ENCODE peak calls at places on chromosome 1, in nine cellular contexts. J is Panc1, V is SK-N-SH, G is GM23338, D is A549, I is HCT116, N is HepG2, S is GM12878, R is K562. Z is an unnamed sample.

GRCh38 chr1:156148236-156148635 is 5.1 kb upstream of the SEMA4A start:
- DNase-seq in R (no peak), J (no peak), D (no peak), S (peak), N (no peak), V (no peak), I (no peak), G (no peak), Z (peak)

GRCh38 chr1:77281491-77282186 is at the start of gene AK5:
- DNase-seq in N (no peak), I (no peak), D (peak), G (peak), J (no peak), V (peak), S (no peak), R (no peak), Z (peak)

GRCh38 chr1:164629971-164630370 is 71.0 kb downstream of the PBX1 start:
- DNase-seq in R (no peak), D (no peak), J (no peak), I (no peak), V (no peak), S (no peak), G (no peak), N (no peak), Z (no peak)

GRCh38 chr1:171898956-171899355 is 57.7 kb downstream of the DNM3 start:
- DNase-seq in I (no peak), J (no peak), S (no peak), G (peak), N (no peak), D (no peak), R (no peak), V (peak), Z (no peak)

GRCh38 chr1:10759413-10760200 is 36.8 kb downstream of the CASZ1 start:
- DNase-seq in R (no peak), I (no peak), S (no peak), D (no peak), G (no peak), V (no peak), N (peak), J (no peak), Z (no peak)

GRCh38 chr1:109373051-109373593 is 24.6 kb downstream of the SORT1 start:
- DNase-seq in I (no peak), D (no peak), V (no peak), G (no peak), J (no peak), N (peak), R (no peak), S (no peak), Z (no peak)

GRCh38 chr1:107132195-107132594 is 8.6 kb upstream of the NTNG1 start:
- DNase-seq in V (no peak), J (no peak), N (no peak), S (no peak), D (no peak), G (no peak), R (no peak), I (no peak), Z (no peak)

GRCh38 chr1:227785812-227786608 is 29.5 kb upstream of the PRSS38 start:
- DNase-seq in I (no peak), D (no peak), J (no peak), S (no peak), V (peak), G (no peak), R (no peak), N (no peak), Z (no peak)

GRCh38 chr1:158067651-158068050 is 74.2 kb downstream of the KIRREL1 start:
- DNase-seq in I (no peak), S (no peak), D (no peak), G (no peak), V (no peak), N (no peak), R (no peak), J (no peak), Z (no peak)

GRCh38 chr1:56437959-56438358 is 141.4 kb downstream of the PLPP3 start:
- DNase-seq in J (no peak), D (no peak), G (peak), I (no peak), S (no peak), R (no peak), V (no peak), N (no peak), Z (no peak)

DNA sequence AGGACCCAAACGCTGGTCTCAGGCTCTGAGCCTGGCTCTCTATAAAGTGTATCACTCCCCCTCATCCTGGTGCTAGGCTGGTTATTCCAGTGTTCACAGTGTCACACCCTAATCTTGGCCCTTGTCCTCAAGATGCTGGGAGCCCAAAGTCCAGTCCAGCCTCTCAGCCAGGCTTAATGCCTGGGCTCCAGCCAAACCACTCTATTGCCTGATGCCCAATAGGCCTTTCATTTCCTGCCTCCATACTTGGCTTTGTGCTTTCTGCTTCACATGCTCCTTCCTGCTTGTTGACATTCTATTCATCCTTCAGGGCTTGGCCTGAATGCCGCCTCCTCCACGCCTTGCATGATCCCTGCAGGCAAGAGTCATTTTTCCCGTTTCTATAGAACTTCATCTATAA is 1.7 kb downstream of the KLHDC8A start:
- DNase-seq in D (peak), R (no peak), G (no peak), J (no peak), S (no peak), V (no peak), N (no peak), I (no peak), Z (no peak)
- TF ChIP-seq REST in D (no peak), R (no peak), G (no peak), J (no peak), S (no peak), V (no peak), N (no peak), I (no peak), Z (no peak)

GRCh38 chr1:6282577-6283270 is 21.8 kb upstream of the GPR153 start:
- DNase-seq in I (no peak), D (no peak), S (no peak), N (no peak), J (no peak), R (no peak), V (no peak), G (no peak), Z (no peak)

GRCh38 chr1:6279066-6279465 is 18.2 kb upstream of the GPR153 start:
- DNase-seq in J (no peak), V (no peak), S (no peak), N (no peak), D (no peak), I (no peak), R (no peak), G (no peak), Z (no peak)

GRCh38 chr1:6279721-6280383 is 19.0 kb upstream of the GPR153 start:
- DNase-seq in D (no peak), V (no peak), N (no peak), I (no peak), R (no peak), S (no peak), J (no peak), G (no peak), Z (no peak)

GRCh38 chr1:6280761-6281451 is 20.0 kb upstream of the GPR153 start:
- DNase-seq in N (peak), D (peak), V (peak), J (no peak), S (no peak), I (no peak), R (peak), G (peak), Z (no peak)

GRCh38 chr1:6281511-6282402 is 20.9 kb upstream of the GPR153 start:
- DNase-seq in V (no peak), S (no peak), N (peak), J (no peak), D (no peak), R (no peak), I (no peak), G (no peak), Z (no peak)
- TF ChIP-seq REST in V (no peak), S (no peak), N (no peak), J (no peak), D (no peak), R (no peak), I (no peak), G (no peak), Z (no peak)

GRCh38 chr1:118388341-118388740 is 203.3 kb upstream of the SPAG17 start:
- DNase-seq in V (no peak), R (no peak), J (no peak), I (no peak), G (no peak), S (no peak), N (no peak), D (no peak), Z (no peak)
- TF ChIP-seq REST in V (no peak), R (no peak), J (no peak), I (no peak), G (no peak), S (no peak), N (no peak), D (no peak), Z (no peak)

GRCh38 chr1:231242516-231243198 is 1.6 kb downstream of the GNPAT start:
- DNase-seq in S (no peak), G (no peak), D (no peak), V (no peak), I (no peak), J (no peak), N (no peak), R (no peak), Z (peak)
- TF ChIP-seq REST in S (peak), G (peak), D (peak), V (peak), I (no peak), J (peak), N (peak), R (peak), Z (peak)

GRCh38 chr1:38179423-38179822 is 132.8 kb upstream of the POU3F1 start:
- DNase-seq in I (no peak), V (no peak), N (no peak), G (no peak), D (no peak), S (no peak), R (no peak), J (no peak), Z (no peak)

GRCh38 chr1:38173848-38174247 is 127.3 kb upstream of the POU3F1 start:
- DNase-seq in I (no peak), R (no peak), N (no peak), G (no peak), J (no peak), D (no peak), V (no peak), S (peak), Z (no peak)

GRCh38 chr1:38183094-38183493 is 136.5 kb upstream of the POU3F1 start:
- DNase-seq in N (no peak), R (peak), S (no peak), D (no peak), G (peak), I (no peak), J (no peak), V (no peak), Z (no peak)

GRCh38 chr1:38175062-38175461 is 128.5 kb upstream of the POU3F1 start:
- DNase-seq in N (no peak), D (no peak), I (no peak), R (no peak), S (no peak), G (no peak), V (no peak), J (no peak), Z (no peak)

DNA sequence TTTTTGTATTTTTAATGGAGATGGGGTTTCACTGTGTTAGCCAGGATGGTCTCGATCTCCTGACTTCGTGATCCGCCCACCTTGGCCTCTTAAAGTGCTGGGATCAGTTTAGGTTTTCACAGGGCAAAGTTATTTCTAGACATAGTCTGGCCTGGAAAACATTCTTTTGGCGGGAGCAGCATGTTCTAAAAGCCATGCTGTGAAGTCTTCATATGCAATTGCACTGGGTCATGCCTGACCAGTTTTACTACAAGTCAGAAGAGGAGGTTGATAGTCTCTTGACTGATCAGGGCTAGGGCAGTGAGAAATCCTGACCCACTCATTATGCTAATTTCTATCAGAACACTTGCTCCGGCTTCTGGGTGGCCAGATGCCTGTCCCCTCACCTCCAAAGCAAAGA is 131.6 kb upstream of the POU3F1 start:
- DNase-seq in D (no peak), J (no peak), I (no peak), S (no peak), R (no peak), V (no peak), N (no peak), G (no peak), Z (no peak)
- TF ChIP-seq REST in D (no peak), J (no peak), I (no peak), S (no peak), R (no peak), V (no peak), N (no peak), G (no peak), Z (no peak)

GRCh38 chr1:232805269-232806070 is at the start of gene MAP10:
- DNase-seq in J (peak), G (peak), R (peak), V (peak), S (peak), D (peak), N (no peak), I (no peak), Z (peak)
- TF ChIP-seq REST in J (no peak), G (no peak), R (no peak), V (peak), S (no peak), D (peak), N (no peak), I (no peak), Z (peak)

GRCh38 chr1:178938281-178938958 is 67.5 kb upstream of the ANGPTL1 start:
- DNase-seq in R (no peak), N (no peak), G (no peak), I (no peak), S (no peak), V (no peak), J (no peak), D (no peak), Z (no peak)

GRCh38 chr1:178940022-178940765 is 69.3 kb upstream of the ANGPTL1 start:
- DNase-seq in J (no peak), N (no peak), D (no peak), V (no peak), G (no peak), S (no peak), R (no peak), I (no peak), Z (no peak)

GRCh38 chr1:178939328-178939727 is 68.5 kb upstream of the ANGPTL1 start:
- DNase-seq in D (no peak), G (no peak), S (no peak), R (no peak), I (no peak), N (no peak), J (no peak), V (no peak), Z (no peak)

GRCh38 chr1:178937770-178938169 is 66.9 kb upstream of the ANGPTL1 start:
- DNase-seq in S (no peak), J (no peak), D (no peak), G (no peak), I (no peak), R (no peak), N (no peak), V (no peak), Z (no peak)

DNA sequence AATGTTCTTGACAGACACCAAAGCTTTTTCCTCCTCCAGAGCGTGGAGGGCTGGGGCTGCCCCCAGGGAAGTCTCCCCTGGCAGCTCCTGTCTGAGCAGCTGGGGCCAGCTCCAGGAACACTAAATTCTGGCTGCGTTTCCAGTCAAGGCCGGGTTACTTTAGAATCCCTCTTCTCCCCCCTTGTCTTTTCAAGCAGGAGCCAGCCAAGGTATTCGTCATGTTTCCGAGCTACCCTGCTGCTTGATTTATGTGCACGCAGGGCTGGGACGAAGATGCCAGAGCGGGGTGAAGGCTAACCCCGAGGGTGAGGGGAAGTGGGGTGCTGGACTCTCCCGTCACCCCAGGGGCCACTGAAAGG is 68.1 kb upstream of the ANGPTL1 start:
- DNase-seq in J (no peak), G (no peak), N (no peak), R (no peak), I (no peak), S (no peak), V (no peak), D (no peak), Z (no peak)
- TF ChIP-seq REST in J (no peak), G (no peak), N (no peak), R (no peak), I (no peak), S (no peak), V (no peak), D (no peak), Z (no peak)

DNA sequence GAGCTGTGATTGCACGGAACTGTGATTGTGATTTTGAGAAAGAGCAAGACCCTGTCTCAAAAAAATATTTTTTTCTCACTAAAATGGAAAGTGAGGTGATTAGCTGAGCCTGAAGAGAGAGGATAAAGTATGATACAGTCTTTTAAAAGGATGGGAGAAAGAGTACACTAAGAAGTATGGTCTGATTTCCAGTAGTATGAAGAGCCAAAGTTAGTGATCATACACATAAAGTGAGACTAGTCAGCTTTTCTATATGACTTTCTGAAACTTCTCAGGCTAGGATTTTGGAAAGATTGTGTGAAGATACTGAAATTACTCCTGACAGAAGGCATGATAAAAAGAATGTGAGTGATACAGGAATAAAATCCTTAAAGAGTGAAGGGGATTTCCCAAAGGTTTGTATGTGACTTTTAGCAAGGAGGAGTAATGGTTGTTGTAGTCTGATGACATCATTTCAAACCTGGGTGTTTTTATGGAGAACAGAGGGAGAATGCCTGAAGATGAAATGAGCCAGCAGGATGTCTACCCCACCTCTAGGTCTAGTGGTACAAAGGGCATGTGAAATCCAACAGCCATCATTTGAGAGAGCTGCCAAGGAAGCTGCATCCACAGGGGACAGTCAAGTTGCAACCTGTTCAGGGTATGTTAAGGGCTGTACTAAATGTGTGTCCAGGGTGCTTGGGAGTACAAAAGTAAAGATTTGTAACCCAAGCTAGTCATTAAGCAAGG is 157.7 kb downstream of the PIK3R3 start:
- DNase-seq in J (no peak), G (no peak), R (no peak), S (no peak), I (no peak), V (no peak), N (peak), D (peak), Z (no peak)
- TF ChIP-seq REST in J (no peak), G (no peak), R (no peak), S (no peak), I (no peak), V (no peak), N (no peak), D (no peak), Z (no peak)

GRCh38 chr1:177800386-177801058 is 169.3 kb downstream of the SEC16B start:
- DNase-seq in S (peak), R (no peak), I (no peak), G (no peak), V (no peak), J (no peak), D (no peak), N (no peak), Z (no peak)
- TF ChIP-seq REST in S (no peak), R (no peak), I (no peak), G (no peak), V (no peak), J (no peak), D (no peak), N (no peak), Z (no peak)

Z was measured in HL-60.